ENCODE peak calls at places on chromosomes 5 and 9, in nine cellular contexts. One of them, this sample, is unnamed.

GRCh38 chr9:91908293-91908623 is 41.8 kb downstream of the ROR2 start:
- DNase-seq in Peyer's patch: no peak
- DNase-seq in suprapubic skin: no peak
- DNase-seq in mesenchymal stem cell: no peak
- DNase-seq in prostate gland: no peak
- DNase-seq in adipocyte: no peak
- DNase-seq in pancreas: no peak
- DNase-seq in heart left ventricle: no peak
- DNase-seq in tibial artery: no peak
- DNase-seq in this sample: no peak

GRCh38 chr5:151568036-151568435 is 23.1 kb downstream of the FAT2 start:
- DNase-seq in pancreas: no peak
- DNase-seq in prostate gland: no peak
- DNase-seq in tibial artery: no peak
- DNase-seq in heart left ventricle: no peak
- DNase-seq in adipocyte: no peak
- DNase-seq in mesenchymal stem cell: no peak
- DNase-seq in suprapubic skin: no peak
- DNase-seq in Peyer's patch: no peak
- DNase-seq in this sample: no peak

GRCh38 chr5:128271859-128272446 is 188.4 kb downstream of the SLC12A2 start:
- DNase-seq in pancreas: no peak
- DNase-seq in tibial artery: no peak
- DNase-seq in Peyer's patch: no peak
- DNase-seq in prostate gland: no peak
- DNase-seq in mesenchymal stem cell: peak; percentile 95
- DNase-seq in adipocyte: peak; percentile 69
- DNase-seq in heart left ventricle: peak; percentile 31
- DNase-seq in suprapubic skin: no peak
- DNase-seq in this sample: no peak

GRCh38 chr9:29208670-29209069 is 1635.4 kb upstream of the C9orf72 start:
- DNase-seq in adipocyte: no peak
- DNase-seq in heart left ventricle: no peak
- DNase-seq in mesenchymal stem cell: no peak
- DNase-seq in suprapubic skin: no peak
- DNase-seq in pancreas: no peak
- DNase-seq in tibial artery: no peak
- DNase-seq in prostate gland: no peak
- DNase-seq in Peyer's patch: no peak
- DNase-seq in this sample: no peak

GRCh38 chr5:56190500-56190899 is 42.6 kb downstream of the ANKRD55 start:
- DNase-seq in pancreas: no peak
- DNase-seq in adipocyte: no peak
- DNase-seq in prostate gland: no peak
- DNase-seq in tibial artery: peak; percentile 70
- DNase-seq in suprapubic skin: no peak
- DNase-seq in heart left ventricle: peak; percentile 68
- DNase-seq in Peyer's patch: no peak
- DNase-seq in mesenchymal stem cell: peak; percentile 44
- DNase-seq in this sample: no peak

GRCh38 chr5:129133553-129133952 is 39.0 kb downstream of the ISOC1 start:
- DNase-seq in suprapubic skin: no peak
- DNase-seq in pancreas: no peak
- DNase-seq in tibial artery: no peak
- DNase-seq in Peyer's patch: no peak
- DNase-seq in adipocyte: no peak
- DNase-seq in prostate gland: no peak
- DNase-seq in mesenchymal stem cell: no peak
- DNase-seq in heart left ventricle: no peak
- DNase-seq in this sample: no peak

GRCh38 chr5:1032011-1032410 is 23.4 kb downstream of the NKD2 start:
- DNase-seq in Peyer's patch: no peak
- DNase-seq in mesenchymal stem cell: no peak
- DNase-seq in heart left ventricle: no peak
- DNase-seq in adipocyte: no peak
- DNase-seq in prostate gland: no peak
- DNase-seq in suprapubic skin: peak; percentile 74
- DNase-seq in tibial artery: no peak
- DNase-seq in pancreas: no peak
- DNase-seq in this sample: peak; percentile 39

GRCh38 chr5:137617806-137618205 is 118.1 kb downstream of the KLHL3 start:
- DNase-seq in tibial artery: no peak
- DNase-seq in mesenchymal stem cell: peak; percentile 27
- DNase-seq in prostate gland: no peak
- DNase-seq in Peyer's patch: no peak
- DNase-seq in suprapubic skin: no peak
- DNase-seq in heart left ventricle: no peak
- DNase-seq in pancreas: no peak
- DNase-seq in adipocyte: peak; percentile 62
- DNase-seq in this sample: no peak

GRCh38 chr5:61334224-61335196 is 2.5 kb downstream of the ZSWIM6 start:
- DNase-seq in pancreas: no peak
- DNase-seq in mesenchymal stem cell: peak; percentile 64
- DNase-seq in prostate gland: no peak
- DNase-seq in adipocyte: peak; percentile 77
- DNase-seq in suprapubic skin: no peak
- DNase-seq in Peyer's patch: no peak
- DNase-seq in heart left ventricle: no peak
- DNase-seq in tibial artery: no peak
- DNase-seq in this sample: no peak

GRCh38 chr9:86946712-86947145 is 577 bp downstream of the GAS1 start:
- DNase-seq in pancreas: peak; percentile 80
- DNase-seq in suprapubic skin: peak; percentile 88
- DNase-seq in mesenchymal stem cell: peak; percentile 66
- DNase-seq in heart left ventricle: peak; percentile 54
- DNase-seq in prostate gland: peak; percentile 58
- DNase-seq in adipocyte: peak; percentile 73
- DNase-seq in tibial artery: peak; percentile 83
- DNase-seq in Peyer's patch: peak; percentile 63
- DNase-seq in this sample: peak; percentile 59

GRCh38 chr9:130785940-130786500 is 49.0 kb upstream of the ABL1 start:
- DNase-seq in prostate gland: no peak
- DNase-seq in heart left ventricle: no peak
- DNase-seq in mesenchymal stem cell: no peak
- DNase-seq in adipocyte: no peak
- DNase-seq in Peyer's patch: no peak
- DNase-seq in tibial artery: no peak
- DNase-seq in pancreas: no peak
- DNase-seq in suprapubic skin: no peak
- DNase-seq in this sample: no peak

GRCh38 chr9:113620377-113621161 is 157.0 kb downstream of the RGS3 start:
- DNase-seq in pancreas: peak; percentile 68
- DNase-seq in adipocyte: peak; percentile 86
- DNase-seq in suprapubic skin: peak; percentile 84
- DNase-seq in heart left ventricle: peak; percentile 81
- DNase-seq in tibial artery: peak; percentile 91
- DNase-seq in prostate gland: peak; percentile 73
- DNase-seq in Peyer's patch: peak; percentile 52
- DNase-seq in mesenchymal stem cell: peak; percentile 94
- DNase-seq in this sample: no peak

GRCh38 chr5:168125445-168126199 is 165.8 kb upstream of the WWC1 start:
- DNase-seq in tibial artery: no peak
- DNase-seq in Peyer's patch: no peak
- DNase-seq in heart left ventricle: no peak
- DNase-seq in mesenchymal stem cell: no peak
- DNase-seq in adipocyte: no peak
- DNase-seq in prostate gland: no peak
- DNase-seq in suprapubic skin: no peak
- DNase-seq in pancreas: no peak
- DNase-seq in this sample: no peak

GRCh38 chr9:113349434-113350337 is at the start of gene BSPRY:
- DNase-seq in heart left ventricle: no peak
- DNase-seq in Peyer's patch: peak; percentile 75
- DNase-seq in prostate gland: no peak
- DNase-seq in adipocyte: no peak
- DNase-seq in suprapubic skin: no peak
- DNase-seq in tibial artery: no peak
- DNase-seq in mesenchymal stem cell: no peak
- DNase-seq in pancreas: peak; percentile 85
- DNase-seq in this sample: peak; percentile 52

GRCh38 chr9:114745108-114745848 is 60.6 kb downstream of the TNFSF15 start:
- DNase-seq in Peyer's patch: no peak
- DNase-seq in heart left ventricle: no peak
- DNase-seq in pancreas: no peak
- DNase-seq in suprapubic skin: no peak
- DNase-seq in tibial artery: no peak
- DNase-seq in mesenchymal stem cell: no peak
- DNase-seq in prostate gland: no peak
- DNase-seq in adipocyte: peak; percentile 68
- DNase-seq in this sample: no peak
- H3K4me1 ChIP-seq in Peyer's patch: no peaks in the 10 kb centered on the region
- H3K4me1 ChIP-seq in heart left ventricle: no peaks in the 10 kb centered on the region
- H3K4me1 ChIP-seq in pancreas: no peaks in the 10 kb centered on the region
- H3K4me1 ChIP-seq in suprapubic skin: peaks cover 15% of the 10 kb centered on the region
- H3K4me1 ChIP-seq in tibial artery: peaks cover 11% of the 10 kb centered on the region
- H3K4me1 ChIP-seq in mesenchymal stem cell: peaks cover 2% of the 10 kb centered on the region
- H3K4me1 ChIP-seq in prostate gland: no peaks in the 10 kb centered on the region
- H3K4me1 ChIP-seq in adipocyte: peaks cover 22% of the 10 kb centered on the region
- H3K4me1 ChIP-seq in this sample: no peaks in the 10 kb centered on the region

DNA sequence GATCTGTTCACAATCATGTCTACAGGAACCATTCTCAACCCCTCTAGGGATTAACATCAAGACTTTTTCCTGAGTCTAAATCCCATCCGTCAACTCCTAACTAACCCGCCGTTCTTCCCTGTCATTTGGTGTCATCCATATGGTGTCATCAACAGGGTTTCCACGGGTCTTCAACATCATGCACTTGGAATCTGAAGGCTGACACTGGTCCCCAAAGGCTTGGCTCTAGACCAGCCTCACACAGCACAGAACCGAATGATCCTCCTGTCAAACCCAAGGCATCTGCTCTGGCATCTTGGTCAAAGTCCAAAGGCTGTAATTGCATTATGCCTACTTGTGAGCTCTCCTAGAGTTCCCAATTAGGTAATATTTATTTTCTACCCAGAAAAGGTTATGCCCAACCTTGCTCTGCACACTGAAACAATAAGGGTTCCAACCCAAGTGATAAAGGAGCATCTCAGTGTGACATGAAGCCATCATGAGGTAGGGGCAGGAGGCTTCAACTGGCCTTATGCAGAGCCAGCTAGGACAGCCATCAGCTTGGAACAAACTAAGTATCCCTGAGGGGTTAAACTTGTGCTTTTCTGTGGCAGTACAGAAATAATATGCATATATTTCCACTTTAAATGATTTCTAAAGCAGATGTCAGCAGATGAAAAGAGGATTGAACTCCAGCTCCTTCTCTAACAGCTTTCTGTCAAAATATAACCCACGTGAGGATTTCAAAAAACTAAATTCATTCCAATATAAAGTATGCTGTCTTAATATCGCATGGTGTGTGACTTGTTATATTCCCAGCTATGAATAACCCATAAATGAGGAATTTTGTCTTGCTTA is 13.9 kb downstream of the ENC1 start:
- DNase-seq in suprapubic skin: no peak
- DNase-seq in mesenchymal stem cell: no peak
- DNase-seq in heart left ventricle: no peak
- DNase-seq in tibial artery: no peak
- DNase-seq in Peyer's patch: no peak
- DNase-seq in adipocyte: no peak
- DNase-seq in pancreas: no peak
- DNase-seq in prostate gland: no peak
- DNase-seq in this sample: no peak
- H3K4me1 ChIP-seq in suprapubic skin: peaks cover 8% of the 10 kb centered on the region
- H3K4me1 ChIP-seq in mesenchymal stem cell: peaks cover 4% of the 10 kb centered on the region
- H3K4me1 ChIP-seq in heart left ventricle: no peaks in the 10 kb centered on the region
- H3K4me1 ChIP-seq in tibial artery: no peaks in the 10 kb centered on the region
- H3K4me1 ChIP-seq in Peyer's patch: no peaks in the 10 kb centered on the region
- H3K4me1 ChIP-seq in adipocyte: peaks cover 17% of the 10 kb centered on the region
- H3K4me1 ChIP-seq in pancreas: no peaks in the 10 kb centered on the region
- H3K4me1 ChIP-seq in prostate gland: no peaks in the 10 kb centered on the region
- H3K4me1 ChIP-seq in this sample: peaks cover 21% of the 10 kb centered on the region

DNA sequence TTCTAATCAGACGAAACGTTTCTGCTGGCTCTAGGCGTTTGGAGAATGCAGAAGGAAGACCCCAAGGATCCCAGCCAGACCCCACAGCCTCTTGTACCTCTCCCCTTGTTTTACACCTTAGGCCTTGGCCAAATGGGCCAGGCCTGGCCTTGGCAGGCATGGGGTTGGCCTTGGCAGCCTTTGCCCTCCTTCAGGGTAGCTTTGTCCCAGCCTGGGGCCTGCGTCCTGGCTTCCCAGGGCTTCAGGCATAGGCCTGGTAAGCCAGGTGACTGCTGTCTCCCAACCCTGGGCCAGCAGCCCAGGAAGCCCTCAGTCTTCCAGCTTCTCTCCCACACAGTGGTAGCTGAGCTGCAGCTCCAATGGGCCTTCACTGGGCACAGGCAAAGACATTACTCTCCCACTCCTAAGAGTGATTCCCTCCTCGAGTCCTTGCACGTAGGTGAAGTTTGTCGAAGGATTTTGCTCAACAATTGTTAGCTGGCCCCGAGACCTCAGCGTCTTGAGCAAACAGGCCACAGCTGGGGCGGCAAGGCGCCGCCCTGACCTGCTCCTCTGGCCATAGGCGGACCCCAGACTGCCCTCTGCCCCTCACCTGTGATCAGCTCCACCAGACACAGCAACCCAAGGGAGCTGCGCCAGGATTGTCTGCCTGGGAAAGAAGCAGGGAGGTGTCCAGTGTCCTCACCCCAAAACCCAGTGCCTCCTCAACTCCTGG is 1.1 kb upstream of the PITX1 start:
- DNase-seq in suprapubic skin: no peak
- DNase-seq in mesenchymal stem cell: no peak
- DNase-seq in adipocyte: peak; percentile 46
- DNase-seq in prostate gland: no peak
- DNase-seq in pancreas: no peak
- DNase-seq in heart left ventricle: no peak
- DNase-seq in tibial artery: no peak
- DNase-seq in Peyer's patch: no peak
- DNase-seq in this sample: no peak
- H3K4me1 ChIP-seq in suprapubic skin: peaks cover 51% of the 10 kb centered on the region
- H3K4me1 ChIP-seq in mesenchymal stem cell: peaks cover 34% of the 10 kb centered on the region
- H3K4me1 ChIP-seq in adipocyte: no peaks in the 10 kb centered on the region
- H3K4me1 ChIP-seq in prostate gland: no peaks in the 10 kb centered on the region
- H3K4me1 ChIP-seq in pancreas: no peaks in the 10 kb centered on the region
- H3K4me1 ChIP-seq in heart left ventricle: peaks cover 32% of the 10 kb centered on the region
- H3K4me1 ChIP-seq in tibial artery: peaks cover 18% of the 10 kb centered on the region
- H3K4me1 ChIP-seq in Peyer's patch: peaks cover 48% of the 10 kb centered on the region
- H3K4me1 ChIP-seq in this sample: peaks cover 6% of the 10 kb centered on the region

DNA sequence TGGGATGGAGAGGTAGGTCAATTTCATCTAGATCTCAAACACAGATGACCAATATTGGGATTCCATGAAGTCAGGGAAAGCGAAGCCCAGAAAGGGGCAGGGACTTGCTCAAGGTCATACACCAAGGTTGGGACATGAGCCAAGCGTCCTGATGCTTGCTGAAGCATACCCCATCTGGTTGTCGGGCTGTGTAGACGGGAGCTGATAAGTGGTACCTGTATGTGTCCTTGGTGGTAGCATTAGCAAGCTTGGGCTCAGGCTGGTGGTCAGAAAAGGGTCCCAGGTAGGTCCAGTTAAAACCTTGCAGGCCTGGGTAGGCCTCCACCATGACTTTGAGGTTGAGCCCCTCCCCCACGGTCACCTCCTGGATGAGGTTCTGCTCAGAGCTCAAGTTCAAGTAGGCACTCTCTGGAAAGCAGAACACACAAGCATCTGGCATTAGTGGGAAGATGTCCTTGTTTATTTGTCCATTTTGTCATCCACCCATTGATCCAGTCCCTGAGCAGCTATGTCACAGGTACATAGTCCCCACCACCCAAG is 13.2 kb downstream of the CSF1R start:
- DNase-seq in prostate gland: no peak
- DNase-seq in Peyer's patch: peak; percentile 19
- DNase-seq in heart left ventricle: peak; percentile 3
- DNase-seq in mesenchymal stem cell: no peak
- DNase-seq in pancreas: no peak
- DNase-seq in adipocyte: no peak
- DNase-seq in suprapubic skin: peak; percentile 68
- DNase-seq in tibial artery: no peak
- DNase-seq in this sample: no peak
- H3K4me1 ChIP-seq in prostate gland: no peaks in the 10 kb centered on the region
- H3K4me1 ChIP-seq in Peyer's patch: no peaks in the 10 kb centered on the region
- H3K4me1 ChIP-seq in heart left ventricle: no peaks in the 10 kb centered on the region
- H3K4me1 ChIP-seq in mesenchymal stem cell: peaks cover 8% of the 10 kb centered on the region
- H3K4me1 ChIP-seq in pancreas: no peaks in the 10 kb centered on the region
- H3K4me1 ChIP-seq in adipocyte: no peaks in the 10 kb centered on the region
- H3K4me1 ChIP-seq in suprapubic skin: no peaks in the 10 kb centered on the region
- H3K4me1 ChIP-seq in tibial artery: no peaks in the 10 kb centered on the region
- H3K4me1 ChIP-seq in this sample: no peaks in the 10 kb centered on the region

This sample was measured in CD8-positive, alpha-beta memory T cell.